ENCODE peak calls at places on chromosome 16, in six cellular contexts. E is H9, N is IMR-90, L is H1, Y is mesenchymal stem cell, P is neuronal stem cell. U is an unnamed sample.

GRCh38 chr16:28218109-28218508 is 6.3 kb upstream of the XPO6 start:
- DNase-seq in E (peak), N (peak), L (no peak), Y (peak), P (no peak), U (peak)

GRCh38 chr16:85627835-85628556 is 14.9 kb downstream of the GSE1 start:
- DNase-seq in E (no peak), N (no peak), L (no peak), Y (no peak), P (no peak), U (no peak)

GRCh38 chr16:86046901-86047300 is 147.9 kb downstream of the IRF8 start:
- DNase-seq in E (no peak), N (no peak), L (no peak), Y (no peak), P (no peak), U (no peak)

GRCh38 chr16:85521737-85522042 is 91.4 kb upstream of the GSE1 start:
- DNase-seq in E (no peak), N (no peak), L (no peak), Y (no peak), P (no peak), U (no peak)

GRCh38 chr16:27301236-27301861 is 12.4 kb upstream of the IL4R start:
- DNase-seq in E (no peak), N (no peak), L (no peak), Y (no peak), P (no peak), U (no peak)

GRCh38 chr16:81486555-81487061 is 42.0 kb downstream of the CMIP start:
- DNase-seq in E (no peak), N (peak), L (no peak), Y (no peak), P (no peak), U (no peak)

GRCh38 chr16:19948186-19949104 is 63.8 kb upstream of the GPRC5B start:
- DNase-seq in E (no peak), N (no peak), L (peak), Y (no peak), P (no peak), U (peak)

GRCh38 chr16:85759136-85759535 is 8.2 kb upstream of the C16orf74 start:
- DNase-seq in E (no peak), N (no peak), L (no peak), Y (no peak), P (no peak), U (no peak)

GRCh38 chr16:25194285-25194878 is 22.4 kb upstream of the AQP8 start:
- DNase-seq in E (no peak), N (no peak), L (no peak), Y (no peak), P (no peak), U (no peak)

GRCh38 chr16:20300312-20301097 is 26.8 kb downstream of the GP2 start:
- DNase-seq in E (peak), N (peak), L (peak), Y (peak), P (peak), U (peak)

GRCh38 chr16:886084-886543 is 84.7 kb downstream of the LMF1 start:
- DNase-seq in E (peak), N (peak), L (peak), Y (peak), P (peak), U (peak)

GRCh38 chr16:50260206-50261159 is 5.9 kb upstream of the ADCY7 start:
- DNase-seq in E (no peak), N (no peak), L (no peak), Y (no peak), P (no peak), U (no peak)

GRCh38 chr16:75506567-75506966 is 11.3 kb upstream of the CHST6 start:
- DNase-seq in E (no peak), N (peak), L (no peak), Y (peak), P (no peak), U (no peak)

GRCh38 chr16:83974475-83974874 is 6.4 kb downstream of the NECAB2 start:
- DNase-seq in E (no peak), N (no peak), L (no peak), Y (no peak), P (no peak), U (no peak)

GRCh38 chr16:15607700-15608396 is 35.1 kb downstream of the MARF1 start:
- DNase-seq in E (no peak), N (peak), L (no peak), Y (peak), P (no peak), U (peak)

GRCh38 chr16:85566502-85567100 is 46.5 kb upstream of the GSE1 start:
- DNase-seq in E (peak), N (no peak), L (peak), Y (peak), P (peak), U (peak)

GRCh38 chr16:75096730-75097129 is 19.9 kb downstream of the LDHD start:
- DNase-seq in E (peak), N (no peak), L (peak), Y (no peak), P (no peak), U (peak)

GRCh38 chr16:31134091-31134571 is 1.4 kb downstream of the PRSS8 start:
- DNase-seq in E (no peak), N (peak), L (no peak), Y (peak), P (no peak), U (peak)

GRCh38 chr16:57226701-57227621 is 18.1 kb upstream of the ARL2BP start:
- DNase-seq in E (no peak), N (no peak), L (no peak), Y (no peak), P (no peak), U (peak)

GRCh38 chr16:23302045-23302956 is at the start of gene SCNN1B:
- DNase-seq in E (peak), N (no peak), L (peak), Y (no peak), P (peak), U (peak)

GRCh38 chr16:11632455-11632921 is 35.8 kb upstream of the SNN start:
- DNase-seq in E (no peak), N (peak), L (no peak), Y (peak), P (peak), U (peak)

GRCh38 chr16:9192746-9193145 is 101.3 kb downstream of the HAPSTR1 start:
- DNase-seq in E (no peak), N (no peak), L (no peak), Y (no peak), P (no peak), U (peak)

GRCh38 chr16:70380919-70381603 is 34.4 kb downstream of the DDX19A start:
- DNase-seq in E (peak), N (peak), L (peak), Y (peak), P (peak), U (peak)

GRCh38 chr16:64416232-64417010 is 705.4 kb downstream of the CDH11 start:
- DNase-seq in E (no peak), N (peak), L (no peak), Y (peak), P (no peak), U (no peak)

GRCh38 chr16:69112285-69113129 is 7.1 kb downstream of the HAS3 start:
- DNase-seq in E (peak), N (peak), L (peak), Y (peak), P (peak), U (peak)

GRCh38 chr16:31477220-31478216 is 5.4 kb upstream of the SLC5A2 start:
- DNase-seq in E (peak), N (no peak), L (peak), Y (no peak), P (no peak), U (peak)

GRCh38 chr16:81437860-81438259 is 6.7 kb upstream of the CMIP start:
- DNase-seq in E (no peak), N (no peak), L (no peak), Y (no peak), P (no peak), U (no peak)

GRCh38 chr16:11913425-11914079 is 2.2 kb downstream of the GSPT1 start:
- DNase-seq in E (no peak), N (peak), L (no peak), Y (peak), P (no peak), U (peak)

GRCh38 chr16:1378087-1378803 is 26.5 kb downstream of the GNPTG start:
- DNase-seq in E (no peak), N (no peak), L (no peak), Y (no peak), P (no peak), U (no peak)

GRCh38 chr16:78955206-78955605 is 645.3 kb downstream of the MAF start:
- DNase-seq in E (no peak), N (no peak), L (no peak), Y (no peak), P (no peak), U (no peak)

GRCh38 chr16:82703156-82703555 is 76.4 kb downstream of the CDH13 start:
- DNase-seq in E (no peak), N (no peak), L (no peak), Y (no peak), P (no peak), U (no peak)

GRCh38 chr16:12341423-12341822 is 364.9 kb downstream of the SNX29 start:
- DNase-seq in E (no peak), N (peak), L (no peak), Y (peak), P (no peak), U (peak)

GRCh38 chr16:10312784-10313724 is 72.8 kb upstream of the ATF7IP2 start:
- DNase-seq in E (no peak), N (no peak), L (no peak), Y (no peak), P (no peak), U (no peak)

GRCh38 chr16:12324152-12324551 is 347.6 kb downstream of the SNX29 start:
- DNase-seq in E (no peak), N (no peak), L (no peak), Y (no peak), P (no peak), U (no peak)

GRCh38 chr16:12090162-12090552 is 113.6 kb downstream of the SNX29 start:
- DNase-seq in E (peak), N (no peak), L (no peak), Y (no peak), P (no peak), U (peak)

GRCh38 chr16:59067207-59067606 is 333.1 kb upstream of the GOT2 start:
- DNase-seq in E (no peak), N (peak), L (no peak), Y (no peak), P (no peak), U (peak)

GRCh38 chr16:27724491-27724878 is 174.5 kb downstream of the KATNIP start:
- DNase-seq in E (no peak), N (no peak), L (no peak), Y (no peak), P (no peak), U (no peak)

GRCh38 chr16:67154578-67155304 is 3.9 kb upstream of the B3GNT9 start:
- DNase-seq in E (peak), N (no peak), L (no peak), Y (no peak), P (no peak), U (no peak)
- H2BK15ac ChIP-seq in E (no peak), N (no peak), L (peak), Y (no peak), P (peak), U (no peak)

DNA sequence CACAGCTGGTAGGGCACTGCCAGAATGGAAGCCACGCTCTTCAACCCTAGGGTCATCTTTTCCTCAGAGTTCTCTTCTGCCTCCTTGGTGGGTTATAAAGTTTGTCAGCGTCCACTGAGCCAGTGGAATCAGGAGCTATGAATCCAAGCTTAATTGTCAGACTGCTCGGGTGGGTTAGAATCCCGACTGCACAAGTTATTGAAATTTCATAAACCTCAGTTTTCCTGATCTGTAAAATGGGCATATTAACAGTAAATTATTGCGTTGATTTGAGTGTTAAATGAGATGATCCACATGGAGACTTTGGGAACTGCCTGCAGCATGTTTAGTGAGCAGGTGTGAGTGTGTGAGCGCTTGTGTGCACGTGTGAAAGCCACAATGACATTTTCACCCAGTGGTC is 400.5 kb upstream of the CDH11 start:
- DNase-seq in E (no peak), N (no peak), L (no peak), Y (no peak), P (no peak), U (no peak)
- H2BK5ac ChIP-seq in E (no peak), N (no peak), L (no peak), Y (no peak), P (no peak), U (no peak)

GRCh38 chr16:3059041-3059722 is 6.3 kb upstream of the IL32 start:
- DNase-seq in E (peak), N (peak), L (peak), Y (peak), P (peak), U (peak)

GRCh38 chr16:3056336-3057180 is 8.9 kb upstream of the IL32 start:
- DNase-seq in E (no peak), N (no peak), L (no peak), Y (no peak), P (no peak), U (no peak)

GRCh38 chr16:3057181-3058166 is 8.0 kb upstream of the IL32 start:
- DNase-seq in E (no peak), N (no peak), L (no peak), Y (no peak), P (no peak), U (no peak)

GRCh38 chr16:3059723-3060242 is 5.7 kb upstream of the IL32 start:
- DNase-seq in E (no peak), N (no peak), L (no peak), Y (no peak), P (no peak), U (no peak)

GRCh38 chr16:3058173-3059030 is 7.0 kb upstream of the IL32 start:
- DNase-seq in E (peak), N (no peak), L (peak), Y (peak), P (peak), U (peak)
- H3K27ac ChIP-seq in E (no peak), N (peak), L (no peak), Y (no peak), P (no peak), U (no peak)

GRCh38 chr16:67801889-67802288 is 4.5 kb downstream of the RANBP10 start:
- DNase-seq in E (no peak), N (no peak), L (no peak), Y (no peak), P (no peak), U (no peak)
- H2BK15ac ChIP-seq in E (no peak), N (no peak), L (no peak), Y (no peak), P (no peak), U (no peak)

DNA sequence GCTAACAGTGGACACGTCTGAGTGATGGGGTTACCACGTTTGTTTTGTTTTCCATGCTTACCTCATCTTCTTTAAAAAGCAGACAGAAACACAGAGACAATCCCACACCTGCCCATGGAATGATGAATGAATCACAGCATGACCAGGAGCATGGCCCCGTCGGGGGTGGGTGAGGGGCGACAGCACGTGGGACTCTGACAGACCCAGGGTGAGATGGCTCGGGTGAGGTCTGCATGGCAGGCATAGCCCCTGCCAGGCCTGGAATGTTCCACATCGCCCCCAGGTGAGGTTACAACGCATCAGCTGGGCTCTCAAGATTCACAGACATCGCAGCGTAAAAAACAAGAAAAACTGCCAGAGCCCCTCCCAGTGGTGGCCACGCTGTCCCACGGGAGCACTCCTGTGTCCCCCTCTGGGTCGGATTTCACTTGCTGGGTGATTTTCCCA is 18.1 kb downstream of the SLC7A5 start:
- DNase-seq in E (no peak), N (no peak), L (no peak), Y (no peak), P (no peak), U (peak)
- H2BK5ac ChIP-seq in E (no peak), N (no peak), L (peak), Y (no peak), P (no peak), U (no peak)

DNA sequence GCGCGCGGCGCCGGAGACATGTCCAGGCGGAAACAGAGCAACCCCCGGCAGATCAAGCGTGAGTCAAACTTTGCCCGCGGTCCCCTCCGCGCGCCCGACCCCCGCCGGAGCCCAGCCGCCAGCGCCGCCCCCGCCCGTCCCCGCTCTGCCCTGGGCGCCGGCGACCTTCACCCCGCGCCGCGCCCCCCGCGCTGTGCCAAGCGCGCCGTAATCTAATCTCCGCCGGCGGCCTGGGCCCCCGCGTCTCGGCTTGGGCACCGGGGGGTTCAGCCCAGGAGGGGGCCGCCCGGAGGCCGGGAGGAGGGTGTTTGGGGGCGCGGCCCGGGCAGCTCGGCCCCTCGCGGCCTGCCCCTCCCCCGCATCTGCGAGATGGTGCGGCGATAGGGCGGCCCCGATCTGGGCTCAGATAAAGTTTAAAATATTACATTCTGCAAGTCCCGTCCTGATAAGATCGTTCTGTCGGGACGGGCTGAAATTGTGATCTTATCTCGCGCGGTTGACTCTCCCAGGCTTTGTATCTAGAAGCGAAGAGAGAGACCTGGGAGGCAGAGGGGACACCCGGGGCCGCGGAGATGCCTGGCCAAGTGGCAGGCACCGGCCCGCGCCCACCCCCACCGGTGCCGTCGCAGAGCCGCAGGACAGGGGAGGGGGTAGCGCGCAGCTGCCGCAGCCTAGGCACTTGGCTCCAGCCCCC is 688 bp downstream of the ZFPM1 start:
- DNase-seq in E (no peak), N (no peak), L (no peak), Y (peak), P (no peak), U (peak)
- H3K27ac ChIP-seq in E (no peak), N (no peak), L (no peak), Y (no peak), P (no peak), U (no peak)

GRCh38 chr16:5506021-5506420 is 408.4 kb upstream of the EEF2KMT start:
- DNase-seq in E (no peak), N (no peak), L (no peak), Y (no peak), P (no peak), U (no peak)

GRCh38 chr16:5502467-5502869 is 404.9 kb upstream of the EEF2KMT start:
- DNase-seq in E (peak), N (no peak), L (peak), Y (no peak), P (peak), U (peak)

GRCh38 chr16:5502944-5503343 is 405.3 kb upstream of the EEF2KMT start:
- DNase-seq in E (no peak), N (no peak), L (no peak), Y (no peak), P (no peak), U (no peak)

GRCh38 chr16:5504028-5504758 is 406.6 kb upstream of the EEF2KMT start:
- DNase-seq in E (no peak), N (no peak), L (no peak), Y (no peak), P (no peak), U (peak)

DNA sequence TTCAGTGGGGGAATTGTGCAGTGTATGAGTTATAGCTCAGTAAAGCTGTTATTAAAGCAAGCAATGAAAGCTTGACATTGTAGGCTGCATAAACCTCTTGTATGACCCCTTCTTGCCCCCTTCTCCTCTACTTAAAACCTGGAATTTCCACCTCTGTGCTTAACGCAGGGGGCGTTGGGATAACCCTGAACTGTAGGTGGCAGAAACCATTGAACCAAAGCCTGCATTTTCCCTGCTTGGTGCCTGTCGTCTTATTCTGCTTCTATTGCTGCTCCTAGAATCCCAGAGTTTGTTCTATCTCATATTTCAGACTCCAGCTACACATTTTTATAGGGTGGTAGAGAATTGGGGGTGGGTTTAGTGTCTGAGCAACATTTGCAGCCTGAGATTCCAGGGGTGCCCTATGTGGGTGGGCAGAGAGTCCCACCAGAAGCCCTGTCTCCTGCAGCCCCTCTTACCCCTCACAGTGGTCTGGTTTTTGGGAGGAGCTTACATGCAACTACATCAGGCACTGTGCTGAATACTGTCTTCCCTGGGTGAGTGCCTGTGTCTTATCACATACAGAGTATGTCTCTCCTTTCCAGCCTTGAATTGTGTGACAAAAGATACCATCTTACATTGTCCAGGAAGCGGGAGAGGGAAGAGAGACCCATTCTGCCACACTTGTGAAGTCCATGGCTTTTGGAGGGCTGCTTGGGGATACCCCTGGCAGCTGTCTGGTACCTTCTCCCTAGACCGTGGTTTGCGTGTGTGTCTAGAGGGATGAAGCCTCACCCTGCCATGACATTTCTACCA is 407.7 kb upstream of the EEF2KMT start:
- DNase-seq in E (no peak), N (no peak), L (no peak), Y (no peak), P (no peak), U (no peak)
- H2BK15ac ChIP-seq in E (no peak), N (no peak), L (no peak), Y (no peak), P (no peak), U (no peak)

DNA sequence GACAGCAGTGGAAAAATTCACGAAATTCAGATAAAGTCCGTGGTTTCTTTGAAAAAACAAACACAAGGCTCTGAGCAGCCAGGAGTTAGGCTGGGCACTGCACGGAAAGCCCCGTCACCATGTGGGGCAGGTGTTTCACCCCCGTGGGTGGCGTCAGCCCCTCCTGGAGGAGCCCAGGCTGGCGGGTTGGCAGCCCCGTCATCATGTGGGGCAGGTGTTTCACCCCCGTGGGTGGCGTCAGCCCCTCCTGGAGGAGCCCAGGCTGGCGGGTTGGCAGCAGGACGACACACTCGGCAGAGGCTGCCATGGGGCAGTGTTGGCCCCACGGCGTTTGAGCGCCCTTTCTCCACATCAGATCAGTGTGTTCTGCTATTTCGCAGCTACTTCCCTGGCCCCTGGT is 38.1 kb downstream of the ACSF3 start:
- DNase-seq in E (no peak), N (no peak), L (no peak), Y (no peak), P (no peak), U (no peak)
- H2BK5ac ChIP-seq in E (no peak), N (no peak), L (no peak), Y (no peak), P (no peak), U (no peak)

U was measured in mesendoderm.